ENCODE peak calls at places on chromosomes 13 and 19, in four cellular contexts. D, W, K and X are unnamed samples. For H3K9me3, the result is how much of the 10 kb centered on the place peaks cover.

GRCh38 chr19:42427313-42427712 is at the start of gene LIPE:
- DNase-seq in K (no peak), D (no peak), W (no peak), X (no peak)

GRCh38 chr19:43229315-43229714 is 23.9 kb upstream of the PSG4 start:
- DNase-seq in K (no peak), D (no peak), W (no peak), X (no peak)

GRCh38 chr13:48579167-48579918 is 46.5 kb upstream of the RCBTB2 start:
- DNase-seq in W (no peak), D (no peak), K (peak), X (peak)

GRCh38 chr19:291561-292280 is 518 bp upstream of the PLPP2 start:
- DNase-seq in W (no peak), K (peak), D (no peak), X (no peak)

GRCh38 chr13:25406377-25406776 is 34.6 kb downstream of the ATP8A2 start:
- DNase-seq in D (no peak), W (no peak), K (no peak), X (no peak)

GRCh38 chr19:9818175-9818733 is 625 bp downstream of the FBXL12 start:
- DNase-seq in W (no peak), D (no peak), K (no peak), X (no peak)

GRCh38 chr19:8392017-8392591 is 1.9 kb downstream of the RAB11B start:
- DNase-seq in K (peak), D (no peak), W (no peak), X (no peak)

GRCh38 chr19:50795665-50796073 is 5.5 kb downstream of the ACP4 start:
- DNase-seq in D (no peak), W (no peak), K (no peak), X (no peak)

GRCh38 chr19:21586341-21587116 is 81.1 kb downstream of the ZNF429 start:
- DNase-seq in K (peak), W (no peak), D (no peak), X (no peak)

GRCh38 chr13:104281910-104282309 is 1215.7 kb upstream of the SLC10A2 start:
- DNase-seq in K (no peak), D (no peak), W (no peak), X (no peak)

GRCh38 chr19:56145698-56146097 is 4.6 kb downstream of the ZNF444 start:
- DNase-seq in K (no peak), D (no peak), W (no peak), X (no peak)

GRCh38 chr19:43572172-43572588 is 3.1 kb downstream of the XRCC1 start:
- DNase-seq in W (no peak), D (no peak), K (no peak), X (no peak)

GRCh38 chr19:13070425-13071140 is 32.1 kb downstream of the LYL1 start:
- DNase-seq in W (no peak), K (no peak), D (no peak), X (no peak)

GRCh38 chr13:72180253-72180952 is 313.4 kb upstream of the DACH1 start:
- DNase-seq in D (no peak), K (no peak), W (no peak), X (no peak)

GRCh38 chr19:811007-811434 is 10.7 kb downstream of the PLPPR3 start:
- DNase-seq in D (no peak), W (no peak), K (no peak), X (no peak)

GRCh38 chr19:872266-872951 is 12.9 kb downstream of the CFD start:
- DNase-seq in D (no peak), K (peak), W (peak), X (no peak)

GRCh38 chr19:43923875-43924274 is 11.2 kb downstream of the ZNF45 start:
- DNase-seq in D (no peak), K (no peak), W (no peak), X (no peak)

GRCh38 chr13:100436099-100436498 is 152.5 kb downstream of the GGACT start:
- DNase-seq in W (no peak), K (no peak), D (no peak), X (no peak)

GRCh38 chr13:22773475-22773874 is 407.3 kb upstream of the SGCG start:
- DNase-seq in K (no peak), D (no peak), W (no peak), X (no peak)

GRCh38 chr13:67075239-67075638 is 154.9 kb downstream of the PCDH9 start:
- DNase-seq in W (no peak), K (no peak), D (no peak), X (no peak)

GRCh38 chr19:17339088-17339741 is 1.9 kb downstream of the GTPBP3 start:
- DNase-seq in D (no peak), K (no peak), W (no peak), X (no peak)

GRCh38 chr13:25756251-25756650 is 295.6 kb downstream of the SHISA2 start:
- DNase-seq in W (no peak), K (no peak), D (no peak), X (no peak)

GRCh38 chr19:48608798-48609263 is 2.3 kb downstream of the SPACA4 start:
- DNase-seq in W (no peak), K (no peak), D (peak), X (no peak)

GRCh38 chr13:57491318-57491717 is 140.2 kb upstream of the PCDH17 start:
- DNase-seq in D (no peak), K (no peak), W (no peak), X (no peak)

GRCh38 chr19:30214651-30215051 is 157.5 kb upstream of the ZNF536 start:
- DNase-seq in W (no peak), K (no peak), D (no peak), X (no peak)

GRCh38 chr19:6424190-6424938 is at the start of gene KHSRP:
- DNase-seq in K (no peak), D (no peak), W (no peak), X (no peak)

GRCh38 chr13:99657848-99658265 is 156.6 kb downstream of the TM9SF2 start:
- DNase-seq in K (peak), D (peak), W (no peak), X (peak)

GRCh38 chr13:65943711-65944110 is 1286.4 kb downstream of the PCDH9 start:
- DNase-seq in W (no peak), K (no peak), D (no peak), X (no peak)

GRCh38 chr19:39133431-39134270 is 8.1 kb downstream of the PAK4 start:
- DNase-seq in K (peak), D (no peak), W (no peak), X (no peak)

GRCh38 chr13:35649162-35649561 is 172.7 kb upstream of the MAB21L1 start:
- DNase-seq in W (peak), K (no peak), D (no peak), X (no peak)

GRCh38 chr13:31168166-31168565 is 6.5 kb upstream of the HSPH1 start:
- DNase-seq in K (no peak), D (no peak), W (no peak), X (no peak)

GRCh38 chr19:46609511-46610412 is 8.6 kb downstream of the CALM3 start:
- DNase-seq in W (no peak), K (no peak), D (no peak), X (no peak)

GRCh38 chr19:23145617-23146415 is 29.0 kb downstream of the ZNF730 start:
- DNase-seq in W (no peak), K (no peak), D (no peak), X (no peak)
- H3K9me3 ChIP-seq in W (under half), K (under half), D (half or more), X (under half)

DNA sequence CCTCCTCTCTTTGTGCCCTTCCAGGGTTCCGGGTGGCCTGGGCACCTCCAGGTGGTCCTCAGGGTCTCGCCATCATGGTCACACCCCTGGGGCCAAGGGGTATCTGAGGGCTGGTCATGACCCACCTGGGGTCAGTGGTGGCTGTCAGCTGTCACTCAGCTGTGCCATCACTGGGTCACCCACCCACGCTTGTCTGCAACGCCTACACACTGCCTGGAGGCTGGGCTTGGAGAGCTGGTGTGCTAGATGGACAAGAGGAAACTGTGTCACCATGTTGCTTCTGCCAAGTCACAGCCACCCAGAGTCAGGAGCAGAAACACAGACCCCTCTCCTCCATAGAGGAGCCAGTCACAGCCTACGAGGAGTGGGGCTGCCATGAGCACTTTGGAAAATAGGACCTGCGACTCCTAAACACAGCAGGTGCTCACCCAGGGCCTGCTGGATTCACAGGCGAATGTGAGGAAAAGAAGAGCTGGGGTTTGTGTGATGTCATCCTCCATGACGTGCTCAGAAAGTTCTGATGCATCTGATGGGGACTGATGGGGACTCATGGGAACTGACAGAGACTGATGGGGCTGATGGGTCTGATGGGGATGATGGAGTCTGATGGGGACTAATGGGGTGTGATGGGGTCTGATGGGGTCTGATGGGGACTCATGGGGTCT is 10.7 kb upstream of the GRTP1 start:
- DNase-seq in K (no peak), D (no peak), W (no peak), X (no peak)
- TF ChIP-seq POLR2A in K (no peak), D (no peak), W (no peak), X (no peak)

GRCh38 chr19:11873762-11874161 is 13.8 kb upstream of the ZNF69 start:
- DNase-seq in D (no peak), K (no peak), W (no peak), X (no peak)

GRCh38 chr19:11868188-11868587 is 19.4 kb upstream of the ZNF69 start:
- DNase-seq in W (no peak), K (no peak), D (no peak), X (no peak)

GRCh38 chr19:11872624-11873023 is 15.0 kb upstream of the ZNF69 start:
- DNase-seq in W (no peak), D (no peak), K (no peak), X (no peak)
- H3K9me3 ChIP-seq in W (under half), D (under half), K (under half), X (under half)

DNA sequence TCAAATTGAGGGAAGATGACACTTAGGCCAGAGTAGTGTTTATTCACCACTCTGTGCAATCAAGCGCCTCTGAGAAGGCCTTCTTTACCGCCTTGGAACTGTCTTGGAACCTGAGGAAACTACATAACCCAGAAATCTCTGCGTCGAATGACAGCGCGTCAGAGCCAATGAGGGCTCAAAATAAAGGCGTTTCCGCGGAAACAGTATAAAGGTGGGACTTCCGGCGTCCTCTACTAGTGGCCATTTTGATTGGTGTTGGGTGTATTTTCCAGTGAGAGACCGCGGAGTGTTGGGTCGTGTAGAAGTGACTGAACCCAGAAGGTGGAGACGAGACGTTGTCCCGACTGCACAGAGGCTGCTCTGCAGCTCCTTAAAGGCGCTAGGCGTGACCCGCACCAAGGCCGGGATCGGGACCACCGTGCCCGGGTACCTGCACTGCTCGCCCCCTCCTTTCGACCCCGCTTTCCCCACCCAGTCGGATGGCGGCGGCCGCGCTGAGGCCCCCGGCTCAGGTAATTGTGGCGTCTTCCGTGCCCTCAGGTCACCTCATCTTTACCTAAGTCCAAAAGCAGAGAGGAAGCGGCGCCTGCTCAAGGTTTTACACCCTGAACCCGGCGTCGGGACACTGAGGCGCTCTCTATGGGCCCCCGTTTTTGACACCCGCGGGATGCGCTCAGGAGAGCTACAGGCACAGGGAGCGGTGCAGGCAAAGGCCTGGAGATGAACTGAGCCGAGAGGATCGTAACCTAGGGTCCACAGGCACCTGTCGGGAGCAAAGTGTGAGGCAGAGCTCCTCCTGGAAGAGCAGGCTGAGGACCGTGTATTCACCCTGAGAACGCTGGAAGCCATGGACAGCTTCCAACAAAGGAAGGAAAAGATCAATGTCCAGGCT is at the start of gene ZNF776:
- DNase-seq in D (peak), K (peak), W (peak), X (peak)
- TF ChIP-seq POLR2A in D (peak), K (no peak), W (no peak), X (no peak)

GRCh38 chr19:14835011-14835410 is at the start of the genes OR7A5 and OR7C1:
- DNase-seq in K (no peak), W (no peak), D (no peak), X (no peak)
- H3K9me3 ChIP-seq in K (under half), W (under half), D (under half), X (under half)

GRCh38 chr19:36009220-36009619 is 607 bp upstream of the SYNE4 start:
- DNase-seq in K (peak), D (peak), W (peak), X (no peak)
- TF ChIP-seq POLR2A in K (no peak), D (peak), W (peak), X (no peak)

GRCh38 chr13:29855009-29855408 is 4.6 kb upstream of the UBL3 start:
- DNase-seq in W (no peak), D (no peak), K (no peak), X (no peak)
- H3K9me3 ChIP-seq in W (under half), D (under half), K (under half), X (under half)

GRCh38 chr13:102800145-102801041 is 1.5 kb downstream of the BIVM start:
- DNase-seq in K (peak), W (peak), D (peak), X (peak)

GRCh38 chr13:102793583-102794355 is 5.0 kb downstream of the POGLUT2 start:
- DNase-seq in W (no peak), K (no peak), D (no peak), X (no peak)

GRCh38 chr13:102799544-102800144 is 725 bp downstream of the BIVM start:
- DNase-seq in W (no peak), K (peak), D (peak), X (no peak)

DNA sequence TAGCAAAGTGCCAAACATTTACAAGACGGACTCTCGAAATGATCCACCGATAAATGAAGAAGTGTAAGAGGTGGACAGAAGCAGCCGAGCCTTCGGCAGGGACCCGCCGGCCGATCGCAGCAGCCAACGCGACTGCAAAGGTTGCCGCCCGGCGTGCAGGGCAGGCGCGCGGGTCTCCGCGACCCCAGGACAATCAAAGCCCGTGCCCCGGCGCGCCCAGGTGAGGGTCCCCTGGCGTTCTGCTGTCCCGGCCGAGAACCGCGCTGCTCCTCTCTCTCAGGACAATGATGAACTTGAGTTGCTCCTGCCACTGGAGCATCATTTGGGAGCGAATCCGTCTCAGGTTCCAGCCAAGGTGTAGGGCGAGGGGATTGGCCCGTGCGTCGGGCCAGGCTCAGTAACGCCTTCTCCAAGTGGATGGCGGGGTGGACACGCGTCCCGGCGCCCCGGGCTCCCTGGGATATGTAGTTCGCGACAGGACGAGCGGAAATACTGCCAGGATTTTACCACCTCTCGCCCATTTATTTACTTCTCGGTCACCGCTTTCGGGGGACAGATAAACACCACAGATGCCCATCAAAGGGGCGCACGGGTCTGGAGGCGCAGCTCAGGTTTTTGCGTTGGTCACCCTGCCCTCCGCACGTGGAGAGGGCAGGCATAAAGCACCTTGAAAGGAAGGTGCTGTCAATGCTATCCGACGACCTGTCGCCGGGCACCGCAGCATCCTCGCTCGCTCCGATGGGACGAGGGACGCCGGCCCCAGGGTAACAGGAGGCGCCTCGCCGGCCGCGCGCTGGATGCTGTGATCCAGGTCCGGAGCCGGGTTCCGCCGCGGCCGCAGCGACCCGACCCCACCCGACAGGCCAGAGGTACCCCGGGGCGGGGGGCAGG is at the start of the genes BIVM and POGLUT2:
- DNase-seq in D (peak), W (peak), K (peak), X (peak)
- TF ChIP-seq POLR2A in D (peak), W (no peak), K (no peak), X (no peak)

GRCh38 chr19:27740396-27740795 is 1472.6 kb downstream of the UQCRFS1 start:
- DNase-seq in D (no peak), K (peak), W (no peak), X (no peak)
- H3K9me3 ChIP-seq in D (under half), K (under half), W (under half), X (under half)